ENCODE peak calls at places on chromosomes 6 and 20, in ten cellular contexts. Y, D, K, R, B, L, G, Q, N and V are unnamed samples. For H3K4me1, the result is how much of the 10 kb centered on the place peaks cover.

GRCh38 chr20:25553819-25554296 is 31.5 kb downstream of the NINL start:
- DNase-seq in B (no peak), L (peak), Y (no peak), K (no peak), Q (no peak), N (peak), R (no peak), G (no peak), D (no peak), V (no peak)

GRCh38 chr6:113599444-113599843 is 257.7 kb upstream of the MARCKS start:
- DNase-seq in K (no peak), N (peak), Y (no peak), D (no peak), L (peak), G (no peak), R (no peak), Q (no peak), B (no peak), V (no peak)

GRCh38 chr6:109478222-109478805 is 4.7 kb downstream of the ZBTB24 start:
- DNase-seq in Q (no peak), G (no peak), N (no peak), L (no peak), Y (no peak), R (no peak), B (no peak), K (no peak), D (no peak), V (no peak)

GRCh38 chr6:41958022-41958856 is 16.6 kb upstream of the CCND3 start:
- DNase-seq in L (no peak), Q (no peak), B (no peak), G (no peak), D (no peak), N (no peak), K (no peak), Y (no peak), R (no peak), V (no peak)

GRCh38 chr20:63247678-63248228 is 6.5 kb downstream of the NKAIN4 start:
- DNase-seq in N (no peak), Q (no peak), L (no peak), G (no peak), D (no peak), R (no peak), Y (no peak), K (no peak), B (no peak), V (no peak)

GRCh38 chr6:27617046-27617687 is 144.3 kb upstream of the ZNF184 start:
- DNase-seq in D (no peak), Q (no peak), Y (no peak), B (no peak), R (no peak), L (no peak), G (no peak), K (no peak), N (peak), V (no peak)

GRCh38 chr6:36610576-36611336 is 16.6 kb downstream of the SRSF3 start:
- DNase-seq in B (no peak), G (no peak), K (no peak), D (no peak), N (no peak), Y (no peak), R (no peak), L (no peak), Q (no peak), V (no peak)

GRCh38 chr6:149445095-149445466 is 39.7 kb downstream of the ZC3H12D start:
- DNase-seq in R (no peak), L (no peak), K (no peak), D (no peak), N (no peak), Y (no peak), Q (no peak), G (no peak), B (no peak), V (no peak)

GRCh38 chr6:88119769-88120168 is 46.4 kb downstream of the CNR1 start:
- DNase-seq in L (no peak), R (no peak), Y (no peak), K (no peak), D (peak), G (no peak), Q (no peak), B (no peak), N (peak), V (no peak)

GRCh38 chr6:163170294-163170883 is 244.1 kb upstream of the QKI start:
- DNase-seq in K (peak), R (no peak), D (peak), B (no peak), L (no peak), G (peak), N (peak), Q (no peak), Y (no peak), V (no peak)

GRCh38 chr6:122604676-122605075 is 5.5 kb upstream of the PKIB start:
- DNase-seq in D (no peak), G (no peak), Q (no peak), Y (no peak), N (no peak), B (no peak), K (no peak), L (no peak), R (no peak), V (no peak)

GRCh38 chr20:50144362-50144761 is 9.2 kb downstream of the PEDS1 start:
- DNase-seq in B (peak), Q (no peak), Y (no peak), R (no peak), K (no peak), G (peak), L (peak), N (peak), D (no peak), V (peak)

GRCh38 chr6:137487181-137487910 is 6.8 kb downstream of the OLIG3 start:
- DNase-seq in Q (no peak), N (no peak), Y (no peak), L (no peak), G (no peak), R (no peak), B (no peak), K (no peak), D (no peak), V (no peak)

GRCh38 chr20:25279403-25279802 is 31.5 kb downstream of the PYGB start:
- DNase-seq in L (no peak), K (no peak), G (no peak), N (no peak), R (no peak), B (no peak), Q (no peak), Y (no peak), D (no peak), V (no peak)

GRCh38 chr20:45593498-45593897 is 14.4 kb upstream of the WFDC8 start:
- DNase-seq in L (no peak), G (no peak), B (no peak), N (no peak), K (no peak), Y (no peak), Q (no peak), D (no peak), R (no peak), V (no peak)

GRCh38 chr6:2848851-2849250 is 7.2 kb upstream of the SERPINB1 start:
- DNase-seq in K (no peak), L (no peak), D (peak), R (peak), Q (no peak), Y (peak), G (no peak), B (no peak), N (no peak), V (no peak)

GRCh38 chr6:125363360-125364121 is 61.8 kb upstream of the HDDC2 start:
- DNase-seq in D (no peak), G (no peak), K (no peak), Y (no peak), L (peak), B (peak), Q (peak), N (peak), R (no peak), V (peak)

GRCh38 chr6:133705071-133705470 is 183.8 kb upstream of the TCF21 start:
- DNase-seq in N (peak), K (no peak), Q (no peak), D (no peak), Y (no peak), G (no peak), B (no peak), R (no peak), L (peak), V (no peak)

GRCh38 chr6:43086022-43086658 is 10.0 kb downstream of the PTK7 start:
- DNase-seq in Y (no peak), G (no peak), K (no peak), N (no peak), R (no peak), D (no peak), B (no peak), Q (no peak), L (no peak), V (no peak)

GRCh38 chr6:111591370-111591900 is 14.2 kb downstream of the TRAF3IP2 start:
- DNase-seq in B (peak), G (peak), R (peak), Y (peak), N (peak), Q (peak), L (peak), D (no peak), K (no peak), V (peak)

GRCh38 chr6:105178110-105178509 is 1.7 kb downstream of the POPDC3 start:
- DNase-seq in N (peak), Q (no peak), B (no peak), D (no peak), G (peak), K (no peak), Y (no peak), L (peak), R (no peak), V (no peak)

GRCh38 chr6:74605942-74606341 is 599.9 kb downstream of the COL12A1 start:
- DNase-seq in G (no peak), N (no peak), D (no peak), Y (no peak), R (no peak), B (no peak), L (no peak), K (no peak), Q (no peak), V (no peak)

GRCh38 chr6:160270347-160270746 is 11.7 kb upstream of the SLC22A2 start:
- DNase-seq in R (no peak), L (no peak), Q (no peak), K (no peak), B (no peak), D (no peak), Y (no peak), N (no peak), G (no peak), V (no peak)

GRCh38 chr6:47631248-47632196 is 66.9 kb upstream of the ADGRF4 start:
- DNase-seq in N (peak), L (peak), R (no peak), B (no peak), Q (no peak), K (peak), Y (peak), G (peak), D (peak), V (no peak)

GRCh38 chr6:136401749-136402148 is 112.1 kb upstream of the BCLAF1 start:
- DNase-seq in R (no peak), D (no peak), G (no peak), L (peak), B (no peak), K (no peak), Q (no peak), Y (no peak), N (no peak), V (no peak)

GRCh38 chr6:36550473-36551000 is 3.3 kb upstream of the STK38 start:
- DNase-seq in B (no peak), R (peak), L (no peak), Y (no peak), N (no peak), Q (no peak), K (no peak), D (peak), G (no peak), V (no peak)

GRCh38 chr20:10864076-10864672 is 190.4 kb upstream of the JAG1 start:
- DNase-seq in Y (peak), D (no peak), Q (no peak), L (no peak), R (no peak), N (peak), K (no peak), G (peak), B (peak), V (no peak)

GRCh38 chr20:47042464-47042863 is 147.8 kb downstream of the EYA2 start:
- DNase-seq in L (no peak), K (no peak), Q (no peak), D (no peak), R (no peak), Y (no peak), B (no peak), G (no peak), N (no peak), V (no peak)

GRCh38 chr6:143804835-143805239 is 38.3 kb upstream of the LTV1 start:
- DNase-seq in Q (no peak), Y (no peak), G (no peak), D (no peak), R (no peak), B (no peak), N (peak), K (no peak), L (no peak), V (no peak)

GRCh38 chr6:170049641-170050491 is 241.0 kb downstream of the DLL1 start:
- DNase-seq in D (no peak), K (no peak), G (no peak), Y (peak), B (peak), Q (peak), L (peak), R (peak), N (peak), V (peak)

GRCh38 chr6:66926060-66926459 is 1219.0 kb upstream of the EYS start:
- DNase-seq in D (peak), K (no peak), R (no peak), B (no peak), L (no peak), G (peak), Q (no peak), N (peak), Y (no peak), V (no peak)
- TF ChIP-seq CTCF in D (peak), K (no peak), R (no peak), B (no peak), L (no peak), G (no peak), Q (no peak), N (no peak), Y (no peak), V (no peak)

GRCh38 chr6:1315560-1316386 is 3.9 kb downstream of the FOXQ1 start:
- DNase-seq in L (no peak), N (no peak), Y (no peak), G (no peak), R (no peak), K (no peak), B (no peak), D (no peak), Q (no peak), V (no peak)

GRCh38 chr6:1317302-1317815 is 5.5 kb downstream of the FOXQ1 start:
- DNase-seq in K (no peak), G (no peak), D (no peak), B (no peak), L (no peak), N (no peak), R (no peak), Y (no peak), Q (no peak), V (no peak)

GRCh38 chr6:1318036-1318435 is 6.1 kb downstream of the FOXQ1 start:
- DNase-seq in G (no peak), K (no peak), R (no peak), L (no peak), Q (no peak), D (no peak), N (no peak), Y (no peak), B (no peak), V (no peak)

GRCh38 chr6:1315201-1315559 is 3.3 kb downstream of the FOXQ1 start:
- DNase-seq in R (no peak), Q (no peak), Y (no peak), L (no peak), N (no peak), G (no peak), D (no peak), K (no peak), B (no peak), V (no peak)

GRCh38 chr6:1316482-1317220 is 4.8 kb downstream of the FOXQ1 start:
- DNase-seq in B (no peak), G (no peak), Q (no peak), L (no peak), D (no peak), R (no peak), K (no peak), Y (no peak), N (no peak), V (no peak)
- H3K4me3 ChIP-seq in B (peak), G (peak), Q (peak), L (peak), D (no peak), R (peak), K (no peak), Y (peak), N (peak), V (peak)

GRCh38 chr20:61159940-61160688 is 91.9 kb upstream of the CDH4 start:
- DNase-seq in L (no peak), G (no peak), Y (no peak), R (no peak), Q (no peak), B (no peak), D (no peak), N (no peak), K (peak), V (no peak)
- H3K4me1 ChIP-seq in L (under half), G (under half), Y (under half), R (under half), Q (under half), B (under half), D (under half), N (under half), K (under half), V (under half)

GRCh38 chr20:39885975-39886649 is 802.9 kb downstream of the MAFB start:
- DNase-seq in K (peak), B (peak), G (peak), L (peak), D (peak), N (peak), Q (peak), Y (peak), R (peak), V (peak)
- TF ChIP-seq CTCF in K (peak), B (peak), G (no peak), L (peak), D (peak), N (peak), Q (peak), Y (peak), R (peak), V (peak)